ENCODE peak calls at places on chromosome 17, in six cellular contexts. W is memory B cell; T is AG04450; Z is CD8-positive, alpha-beta T cell; E is GF-D8; O is Right ventricle myocardium superior. Q is an unnamed sample.

GRCh38 chr17:45290269-45290765 is 26.5 kb downstream of the MAP3K14 start:
- DNase-seq in W (no peak), T (no peak), Z (no peak), E (no peak), O (no peak), Q (no peak)

GRCh38 chr17:66373944-66374817 is 71.8 kb downstream of the PRKCA start:
- DNase-seq in W (no peak), T (no peak), Z (peak; percentile 63), E (no peak), O (peak; percentile 63), Q (peak; percentile 86)

GRCh38 chr17:62824290-62825135 is 16.4 kb upstream of the MARCHF10 start:
- DNase-seq in W (no peak), T (peak; percentile 74), Z (no peak), E (no peak), O (no peak), Q (peak; percentile 86)

GRCh38 chr17:64196626-64197025 is 66.4 kb downstream of the TEX2 start:
- DNase-seq in W (no peak), T (no peak), Z (no peak), E (no peak), O (no peak), Q (no peak)

GRCh38 chr17:63029520-63029919 is 63.5 kb downstream of the TANC2 start:
- DNase-seq in W (no peak), T (peak; percentile 21), Z (no peak), E (no peak), O (no peak), Q (no peak)

GRCh38 chr17:71500761-71501555 is 619.9 kb upstream of the SOX9 start:
- DNase-seq in W (no peak), T (no peak), Z (no peak), E (no peak), O (no peak), Q (no peak)

GRCh38 chr17:49664706-49665211 is 13.1 kb downstream of the SPOP start:
- DNase-seq in W (no peak), T (no peak), Z (no peak), E (no peak), O (no peak), Q (no peak)

GRCh38 chr17:39730095-39730921 is at the start of gene MIEN1:
- DNase-seq in W (peak; percentile 99), T (peak; percentile 45), Z (peak; percentile 95), E (peak; percentile 48), O (peak; percentile 95), Q (peak; percentile 100)

GRCh38 chr17:31580331-31581021 is 189.0 kb downstream of the RAB11FIP4 start:
- DNase-seq in W (no peak), T (no peak), Z (no peak), E (no peak), O (peak; percentile 58), Q (no peak)

GRCh38 chr17:43813386-43813785 is 19.6 kb downstream of the MPP3 start:
- DNase-seq in W (no peak), T (no peak), Z (no peak), E (no peak), O (no peak), Q (no peak)

GRCh38 chr17:5499790-5500189 is 13.4 kb downstream of the MIS12 start:
- DNase-seq in W (no peak), T (no peak), Z (no peak), E (no peak), O (no peak), Q (peak; percentile 83)